ENCODE peak calls at places on chromosomes 11 and 22, in four cellular contexts. One of them, this sample, is unnamed.

GRCh38 chr22:48553694-48554308 is 1273.9 kb downstream of the BRD1 start:
- DNase-seq in BE2C: no peak
- DNase-seq in esophagus squamous epithelium: no peak
- DNase-seq in cardiac fibroblast: no peak
- DNase-seq in this sample: no peak

GRCh38 chr22:32904044-32904443 is 102.5 kb downstream of the TIMP3 start:
- DNase-seq in cardiac fibroblast: peak
- DNase-seq in BE2C: peak
- DNase-seq in esophagus squamous epithelium: no peak
- DNase-seq in this sample: no peak

GRCh38 chr11:1946812-1947480 is at the start of gene MRPL23:
- DNase-seq in BE2C: no peak
- DNase-seq in esophagus squamous epithelium: no peak
- DNase-seq in cardiac fibroblast: no peak
- DNase-seq in this sample: no peak

GRCh38 chr11:113796663-113797259 is 17.2 kb downstream of the CLDN25 start:
- DNase-seq in BE2C: peak
- DNase-seq in cardiac fibroblast: peak
- DNase-seq in esophagus squamous epithelium: no peak
- DNase-seq in this sample: no peak

GRCh38 chr22:46613606-46613997 is 6.6 kb upstream of the GRAMD4 start:
- DNase-seq in BE2C: no peak
- DNase-seq in esophagus squamous epithelium: no peak
- DNase-seq in cardiac fibroblast: peak
- DNase-seq in this sample: no peak

GRCh38 chr22:40177738-40178416 is at the start of gene TNRC6B:
- DNase-seq in esophagus squamous epithelium: peak
- DNase-seq in BE2C: peak
- DNase-seq in cardiac fibroblast: peak
- DNase-seq in this sample: no peak

GRCh38 chr22:46788426-46789168 is 26.1 kb downstream of the TBC1D22A start:
- DNase-seq in BE2C: no peak
- DNase-seq in esophagus squamous epithelium: no peak
- DNase-seq in cardiac fibroblast: no peak
- DNase-seq in this sample: no peak

GRCh38 chr11:65381721-65382035 is 768 bp downstream of the SLC25A45 start:
- DNase-seq in BE2C: no peak
- DNase-seq in cardiac fibroblast: peak
- DNase-seq in esophagus squamous epithelium: no peak
- DNase-seq in this sample: no peak

GRCh38 chr11:4025248-4025956 is 69.2 kb upstream of the RRM1 start:
- DNase-seq in BE2C: peak
- DNase-seq in esophagus squamous epithelium: no peak
- DNase-seq in cardiac fibroblast: peak
- DNase-seq in this sample: no peak

GRCh38 chr11:45805305-45806071 is 539 bp downstream of the SLC35C1 start:
- DNase-seq in cardiac fibroblast: peak
- DNase-seq in BE2C: peak
- DNase-seq in esophagus squamous epithelium: peak
- DNase-seq in this sample: no peak

GRCh38 chr11:121067453-121067852 is 33.6 kb upstream of the TECTA start:
- DNase-seq in esophagus squamous epithelium: no peak
- DNase-seq in cardiac fibroblast: no peak
- DNase-seq in BE2C: no peak
- DNase-seq in this sample: no peak

GRCh38 chr11:34348919-34349318 is 8.9 kb downstream of the ABTB2 start:
- DNase-seq in cardiac fibroblast: no peak
- DNase-seq in BE2C: no peak
- DNase-seq in esophagus squamous epithelium: no peak
- DNase-seq in this sample: no peak

GRCh38 chr11:76347391-76347790 is 33.5 kb downstream of the THAP12 start:
- DNase-seq in BE2C: no peak
- DNase-seq in esophagus squamous epithelium: no peak
- DNase-seq in cardiac fibroblast: no peak
- DNase-seq in this sample: no peak

GRCh38 chr11:129503646-129504045 is 128.0 kb downstream of the BARX2 start:
- DNase-seq in esophagus squamous epithelium: no peak
- DNase-seq in BE2C: no peak
- DNase-seq in cardiac fibroblast: no peak
- DNase-seq in this sample: no peak

GRCh38 chr22:25853902-25854301 is 111.9 kb downstream of the MYO18B start:
- DNase-seq in cardiac fibroblast: no peak
- DNase-seq in esophagus squamous epithelium: no peak
- DNase-seq in BE2C: no peak
- DNase-seq in this sample: no peak
- TF ChIP-seq CTCF in cardiac fibroblast: no peak
- TF ChIP-seq CTCF in esophagus squamous epithelium: no peak
- TF ChIP-seq CTCF in BE2C: peak
- TF ChIP-seq CTCF in this sample: no peak

DNA sequence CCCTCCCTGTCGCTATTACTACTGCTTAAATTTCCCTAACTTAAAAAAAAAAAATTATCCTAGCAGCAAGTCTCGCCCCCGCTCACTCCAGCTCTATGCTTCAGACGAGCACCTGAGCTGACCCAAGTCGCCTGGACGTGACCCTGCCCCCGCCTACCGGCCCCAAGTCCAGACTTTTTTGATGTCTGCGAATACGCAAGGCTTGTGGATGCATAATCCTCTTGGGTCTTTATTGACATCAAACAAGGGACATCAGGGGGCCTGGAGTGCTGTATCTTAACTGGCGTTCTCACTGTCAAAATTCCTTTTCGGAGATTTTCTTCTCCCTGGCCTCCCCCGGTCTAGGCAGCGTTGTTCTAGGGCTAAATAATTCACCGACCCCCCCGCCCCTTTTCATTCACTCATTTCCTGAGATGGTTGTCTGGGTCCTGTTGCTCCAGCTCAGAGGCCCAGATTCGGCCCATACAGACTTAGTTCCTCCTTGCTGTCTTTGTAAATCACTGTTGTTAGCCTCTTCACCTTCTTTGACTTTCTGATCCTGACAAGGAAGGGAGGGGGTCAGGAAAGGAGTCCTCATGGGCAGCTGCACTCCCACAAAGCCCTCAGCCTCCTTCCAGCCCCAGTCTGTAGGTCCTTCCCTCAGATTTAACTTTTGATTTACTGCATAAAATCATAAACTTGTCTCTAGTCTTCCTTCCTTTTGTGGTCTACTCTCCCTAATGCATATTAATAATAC is 596 bp upstream of the LRP4 start:
- DNase-seq in BE2C: no peak
- DNase-seq in esophagus squamous epithelium: no peak
- DNase-seq in cardiac fibroblast: no peak
- DNase-seq in this sample: no peak
- H3K4me3 ChIP-seq in BE2C: peak
- H3K4me3 ChIP-seq in esophagus squamous epithelium: peak
- H3K4me3 ChIP-seq in cardiac fibroblast: peak
- H3K4me3 ChIP-seq in this sample: peak

GRCh38 chr11:111069076-111069475 is 176.4 kb upstream of the POU2AF2 start:
- DNase-seq in esophagus squamous epithelium: no peak
- DNase-seq in BE2C: no peak
- DNase-seq in cardiac fibroblast: peak
- DNase-seq in this sample: no peak
- TF ChIP-seq CTCF in esophagus squamous epithelium: peak
- TF ChIP-seq CTCF in BE2C: no peak
- TF ChIP-seq CTCF in cardiac fibroblast: peak
- TF ChIP-seq CTCF in this sample: no peak

GRCh38 chr11:69985654-69986420 is 92.3 kb upstream of the ANO1 start:
- DNase-seq in cardiac fibroblast: no peak
- DNase-seq in BE2C: no peak
- DNase-seq in esophagus squamous epithelium: no peak
- DNase-seq in this sample: no peak
- H3K4me3 ChIP-seq in cardiac fibroblast: no peak
- H3K4me3 ChIP-seq in BE2C: peak
- H3K4me3 ChIP-seq in esophagus squamous epithelium: peak
- H3K4me3 ChIP-seq in this sample: peak

GRCh38 chr11:128464878-128465277 is 122.5 kb downstream of the ETS1 start:
- DNase-seq in cardiac fibroblast: no peak
- DNase-seq in BE2C: no peak
- DNase-seq in esophagus squamous epithelium: no peak
- DNase-seq in this sample: no peak

GRCh38 chr11:128463386-128463829 is 124.0 kb downstream of the ETS1 start:
- DNase-seq in BE2C: no peak
- DNase-seq in cardiac fibroblast: peak
- DNase-seq in esophagus squamous epithelium: no peak
- DNase-seq in this sample: no peak

GRCh38 chr11:128463975-128464374 is 123.4 kb downstream of the ETS1 start:
- DNase-seq in esophagus squamous epithelium: no peak
- DNase-seq in cardiac fibroblast: peak
- DNase-seq in BE2C: no peak
- DNase-seq in this sample: no peak

GRCh38 chr11:128462802-128463385 is 124.5 kb downstream of the ETS1 start:
- DNase-seq in cardiac fibroblast: no peak
- DNase-seq in BE2C: no peak
- DNase-seq in esophagus squamous epithelium: no peak
- DNase-seq in this sample: no peak

GRCh38 chr11:128462189-128462588 is 125.2 kb downstream of the ETS1 start:
- DNase-seq in BE2C: no peak
- DNase-seq in esophagus squamous epithelium: no peak
- DNase-seq in cardiac fibroblast: no peak
- DNase-seq in this sample: no peak
- TF ChIP-seq CTCF in BE2C: no peak
- TF ChIP-seq CTCF in esophagus squamous epithelium: no peak
- TF ChIP-seq CTCF in cardiac fibroblast: no peak
- TF ChIP-seq CTCF in this sample: no peak

DNA sequence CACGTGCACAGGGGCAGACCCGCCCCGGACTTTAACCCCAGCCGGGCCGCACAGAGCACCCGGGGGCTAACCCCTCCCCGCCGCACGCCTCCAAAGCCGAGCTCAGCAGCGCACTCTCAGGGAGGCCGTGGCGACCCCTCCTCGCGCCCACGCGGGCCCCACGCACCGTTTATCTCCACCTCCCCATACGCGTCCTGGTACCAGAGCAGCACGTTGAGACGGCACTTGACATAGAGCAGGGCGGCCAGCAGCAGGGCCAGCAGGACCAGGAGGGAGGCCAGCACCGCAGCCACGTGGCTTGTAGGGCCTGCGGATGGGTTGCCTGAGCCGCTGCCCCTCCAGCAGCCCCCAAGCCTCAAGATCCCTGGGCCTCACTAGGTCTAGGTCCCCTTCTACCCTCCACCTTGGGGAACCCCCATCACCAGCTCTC is 7.1 kb downstream of the SIGIRR start:
- DNase-seq in cardiac fibroblast: no peak
- DNase-seq in BE2C: no peak
- DNase-seq in esophagus squamous epithelium: no peak
- DNase-seq in this sample: no peak
- H3K4me3 ChIP-seq in cardiac fibroblast: no peak
- H3K4me3 ChIP-seq in BE2C: no peak
- H3K4me3 ChIP-seq in esophagus squamous epithelium: peak
- H3K4me3 ChIP-seq in this sample: peak

DNA sequence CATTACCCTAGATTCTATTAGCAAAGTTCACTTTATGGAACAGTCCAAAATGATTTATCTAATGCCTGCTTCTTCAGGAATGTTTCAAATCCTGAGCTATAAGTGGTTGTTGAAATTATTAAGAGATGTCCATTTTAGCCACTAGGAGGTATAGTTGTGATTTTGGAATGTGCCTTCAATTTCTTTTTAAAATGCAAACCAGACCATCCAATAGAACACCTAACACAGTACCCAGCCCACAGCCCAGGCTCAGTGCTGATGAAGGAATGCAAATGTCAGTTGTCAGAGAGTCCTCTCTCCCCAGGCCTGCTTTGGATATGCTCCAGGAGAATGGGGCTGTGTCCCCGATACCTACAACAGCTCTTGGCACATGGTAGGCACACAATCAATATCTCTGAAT is 85.8 kb upstream of the E2F8 start:
- DNase-seq in esophagus squamous epithelium: no peak
- DNase-seq in BE2C: no peak
- DNase-seq in cardiac fibroblast: peak
- DNase-seq in this sample: no peak
- TF ChIP-seq CTCF in esophagus squamous epithelium: no peak
- TF ChIP-seq CTCF in BE2C: no peak
- TF ChIP-seq CTCF in cardiac fibroblast: peak
- TF ChIP-seq CTCF in this sample: no peak

GRCh38 chr11:104078250-104078649 is 41.8 kb downstream of the DDI1 start:
- DNase-seq in BE2C: no peak
- DNase-seq in esophagus squamous epithelium: no peak
- DNase-seq in cardiac fibroblast: no peak
- DNase-seq in this sample: no peak
- H3K4me3 ChIP-seq in BE2C: no peak
- H3K4me3 ChIP-seq in esophagus squamous epithelium: no peak
- H3K4me3 ChIP-seq in cardiac fibroblast: no peak
- H3K4me3 ChIP-seq in this sample: no peak

DNA sequence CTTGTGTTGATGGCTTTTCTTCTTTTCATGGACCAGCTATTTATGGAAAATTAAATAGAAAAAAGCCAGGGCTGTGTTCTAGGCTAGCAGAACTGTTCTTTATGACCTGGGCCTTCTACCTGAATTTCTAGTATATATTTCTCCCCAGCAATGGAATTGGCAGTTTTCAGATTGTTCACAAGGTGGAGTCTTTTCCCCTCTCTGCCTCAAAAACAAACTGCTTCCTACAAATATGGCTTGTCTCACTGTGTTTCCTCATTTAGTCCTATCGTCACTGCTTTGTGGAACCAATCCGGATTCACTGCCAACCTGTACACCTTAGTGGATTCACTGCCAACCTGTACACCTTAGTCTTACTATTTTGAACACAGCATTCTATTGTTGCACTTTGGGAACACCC is 5.0 kb upstream of the APOL5 start:
- DNase-seq in BE2C: no peak
- DNase-seq in cardiac fibroblast: no peak
- DNase-seq in esophagus squamous epithelium: no peak
- DNase-seq in this sample: no peak
- TF ChIP-seq CTCF in BE2C: peak
- TF ChIP-seq CTCF in cardiac fibroblast: no peak
- TF ChIP-seq CTCF in esophagus squamous epithelium: no peak
- TF ChIP-seq CTCF in this sample: no peak

DNA sequence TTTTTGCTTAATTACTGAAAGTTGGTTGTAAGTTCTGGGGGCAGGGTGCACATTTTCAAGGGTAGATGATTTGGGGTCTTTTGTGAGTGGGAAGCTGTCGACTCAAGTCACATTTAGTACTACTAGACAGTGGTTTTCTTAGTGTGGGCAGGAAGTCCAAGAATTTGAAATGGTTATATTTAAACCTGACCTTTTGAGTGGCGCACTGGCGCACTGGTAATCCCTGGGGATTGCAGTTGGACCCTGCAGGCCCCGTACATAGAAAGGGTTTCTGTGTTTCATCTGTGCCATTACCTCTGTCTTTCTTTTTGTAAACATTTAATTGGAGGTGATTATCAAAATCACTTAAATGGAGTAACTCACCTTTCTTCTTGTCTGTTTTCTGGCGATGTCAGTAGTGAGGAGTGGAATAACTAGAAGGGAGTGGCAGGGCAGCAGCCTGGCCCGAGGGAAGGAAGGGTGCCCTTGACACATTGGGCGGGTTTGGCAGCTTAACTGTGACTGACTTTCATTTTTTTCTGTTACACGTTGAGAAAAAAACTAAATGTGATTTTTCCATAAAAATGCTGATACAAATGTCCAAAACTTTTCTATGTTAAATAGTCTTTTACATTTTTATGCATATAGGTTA is 101.8 kb upstream of the GAL start:
- DNase-seq in BE2C: no peak
- DNase-seq in cardiac fibroblast: no peak
- DNase-seq in esophagus squamous epithelium: no peak
- DNase-seq in this sample: no peak
- H3K4me3 ChIP-seq in BE2C: no peak
- H3K4me3 ChIP-seq in cardiac fibroblast: no peak
- H3K4me3 ChIP-seq in esophagus squamous epithelium: no peak
- H3K4me3 ChIP-seq in this sample: no peak